ENCODE peak calls at places on chromosomes 16 and 17, in seven cellular contexts. C is HCT116, P is astrocyte, Y is K562, H is fibroblast of lung, U is GM23248, R is GM23338. A is an unnamed sample.
A peak's percentile ranks its signal among the peaks of the same experiment; 100 is the strongest.

GRCh38 chr16:4747906-4748681 is 13.8 kb downstream of the DNAAF8 start:
- DNase-seq in C (no peak), P (no peak), Y (no peak), H (no peak), U (no peak), R (no peak), A (no peak)

GRCh38 chr17:2337811-2338657 is 733 bp downstream of the SGSM2 start:
- DNase-seq in C (no peak), P (peak; percentile 32), Y (peak; percentile 73), H (peak; percentile 38), U (peak; percentile 84), R (peak; percentile 77), A (peak; percentile 34)

GRCh38 chr16:13997933-13998332 is 73.2 kb upstream of the MRTFB start:
- DNase-seq in C (no peak), P (no peak), Y (no peak), H (no peak), U (no peak), R (no peak), A (peak; percentile 16)

GRCh38 chr17:74125160-74125559 is 78.3 kb upstream of the RPL38 start:
- DNase-seq in C (no peak), P (no peak), Y (no peak), H (no peak), U (no peak), R (no peak), A (no peak)

GRCh38 chr17:74241434-74241833 is 28.1 kb downstream of the TTYH2 start:
- DNase-seq in C (no peak), P (no peak), Y (no peak), H (no peak), U (peak; percentile 20), R (no peak), A (no peak)

GRCh38 chr17:66580601-66581385 is 254.1 kb upstream of the CACNG5 start:
- DNase-seq in C (no peak), P (no peak), Y (no peak), H (peak; percentile 91), U (no peak), R (no peak), A (no peak)

GRCh38 chr17:15106540-15106939 is 158.6 kb downstream of the PMP22 start:
- DNase-seq in C (peak; percentile 22), P (peak; percentile 32), Y (no peak), H (no peak), U (peak; percentile 79), R (no peak), A (peak; percentile 60)

GRCh38 chr16:87713469-87714229 is 52.1 kb downstream of the KLHDC4 start:
- DNase-seq in C (no peak), P (no peak), Y (no peak), H (no peak), U (no peak), R (no peak), A (no peak)

GRCh38 chr16:22402191-22402590 is 27.8 kb upstream of the CDR2 start:
- DNase-seq in C (no peak), P (peak; percentile 31), Y (no peak), H (no peak), U (peak; percentile 50), R (no peak), A (no peak)

DNA sequence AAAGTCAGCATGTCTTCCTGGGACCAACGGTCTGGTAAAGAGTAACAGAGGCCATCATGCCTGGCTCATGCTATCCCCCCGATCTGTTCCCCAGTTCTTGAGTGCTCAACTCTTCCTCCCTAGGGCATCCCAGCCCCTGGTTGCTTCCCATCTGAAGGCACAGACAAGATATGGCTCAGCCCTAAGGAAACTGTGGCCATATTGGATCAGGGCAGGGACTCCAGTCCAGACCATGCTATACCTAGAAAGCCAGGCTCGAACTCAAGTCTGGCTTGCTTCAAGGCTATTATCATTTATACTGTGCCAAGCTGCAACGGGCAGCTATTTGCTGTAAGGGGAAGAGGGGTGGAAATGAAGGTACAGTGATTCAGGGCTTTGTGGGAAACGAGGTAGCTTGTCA is 2.8 kb downstream of the UBTF start:
- DNase-seq in C (no peak), P (no peak), Y (no peak), H (no peak), U (no peak), R (no peak), A (no peak)
- H3K27ac ChIP-seq in C (no peak overlapping the region), P (no peak overlapping the region), Y (peak overlapping the region; percentile 79), H (no peak overlapping the region), U (no peak overlapping the region), R (no peak overlapping the region), A (no peak overlapping the region)

GRCh38 chr17:81537856-81538555 is 9.8 kb downstream of the FSCN2 start:
- DNase-seq in C (no peak), P (no peak), Y (no peak), H (no peak), U (no peak), R (no peak), A (no peak)

GRCh38 chr17:81535007-81535328 is 6.8 kb downstream of the FSCN2 start:
- DNase-seq in C (no peak), P (no peak), Y (no peak), H (no peak), U (no peak), R (no peak), A (no peak)

GRCh38 chr17:81537343-81537855 is 9.2 kb downstream of the FSCN2 start:
- DNase-seq in C (peak; percentile 49), P (no peak), Y (peak; percentile 59), H (no peak), U (no peak), R (peak; percentile 86), A (no peak)

GRCh38 chr17:81535480-81536298 is 7.5 kb downstream of the FSCN2 start:
- DNase-seq in C (no peak), P (no peak), Y (no peak), H (no peak), U (no peak), R (no peak), A (no peak)

GRCh38 chr17:81536299-81537290 is 8.4 kb downstream of the FSCN2 start:
- DNase-seq in C (no peak), P (no peak), Y (peak; percentile 42), H (no peak), U (peak; percentile 47), R (peak; percentile 65), A (no peak)
- TF ChIP-seq EZH2 in C (no peak), P (peak; percentile 75), Y (no peak), H (peak; percentile 89), U (no peak), R (no peak), A (no peak)

DNA sequence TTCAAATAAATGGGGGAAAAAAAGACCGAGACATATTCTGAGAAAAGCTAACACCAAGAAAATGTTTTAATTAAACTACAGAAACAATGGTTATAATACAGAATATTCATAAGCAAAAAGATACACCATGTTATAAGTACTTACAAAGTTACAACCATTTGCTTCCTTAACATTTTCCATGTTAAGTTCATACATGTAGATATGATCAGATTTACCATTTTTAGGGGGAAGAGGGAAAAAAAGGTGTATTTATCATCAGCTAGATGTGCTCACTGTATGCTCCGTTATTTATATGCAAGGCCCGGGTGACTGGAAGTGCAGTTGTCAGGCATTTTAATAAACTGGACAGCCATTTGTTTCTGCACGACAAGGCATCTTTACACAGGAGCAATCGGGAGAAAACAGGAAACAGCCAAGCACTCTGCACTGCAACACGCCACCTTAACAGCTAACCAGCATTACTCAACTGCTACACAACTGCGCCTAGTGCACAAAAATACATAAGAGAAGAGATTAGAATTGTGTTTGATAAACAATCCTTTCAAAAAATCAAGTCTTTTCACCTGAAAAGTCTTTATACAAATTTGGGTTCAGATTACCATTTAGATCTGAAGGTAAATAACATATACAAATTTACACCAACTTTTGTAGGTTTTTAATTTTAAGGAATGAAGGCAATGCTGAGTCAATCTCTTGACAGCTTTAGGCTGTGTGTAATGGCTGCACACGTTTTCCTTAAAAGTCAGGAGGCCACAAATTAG is 2.9 kb downstream of the SRSF2 start:
- DNase-seq in C (no peak), P (no peak), Y (no peak), H (peak; percentile 44), U (peak; percentile 53), R (no peak), A (no peak)
- H3K4me1 ChIP-seq in C (peaks cover 34% of the 10 kb centered on the region), P (peaks cover 35% of the 10 kb centered on the region), Y (peaks cover 23% of the 10 kb centered on the region), H (peaks cover 8% of the 10 kb centered on the region), U (peaks cover 37% of the 10 kb centered on the region), R (peaks cover 12% of the 10 kb centered on the region), A (peaks cover 24% of the 10 kb centered on the region)

GRCh38 chr17:80453126-80453979 is 23.1 kb downstream of the NPTX1 start:
- DNase-seq in C (no peak), P (no peak), Y (no peak), H (no peak), U (peak; percentile 59), R (no peak), A (no peak)

GRCh38 chr17:80452173-80452915 is 24.1 kb downstream of the NPTX1 start:
- DNase-seq in C (no peak), P (no peak), Y (no peak), H (no peak), U (peak; percentile 21), R (no peak), A (no peak)

GRCh38 chr17:80449930-80450576 is 26.4 kb downstream of the NPTX1 start:
- DNase-seq in C (no peak), P (no peak), Y (no peak), H (peak; percentile 54), U (no peak), R (no peak), A (no peak)

GRCh38 chr17:80449194-80449929 is 27.0 kb downstream of the NPTX1 start:
- DNase-seq in C (no peak), P (no peak), Y (no peak), H (no peak), U (no peak), R (no peak), A (no peak)

DNA sequence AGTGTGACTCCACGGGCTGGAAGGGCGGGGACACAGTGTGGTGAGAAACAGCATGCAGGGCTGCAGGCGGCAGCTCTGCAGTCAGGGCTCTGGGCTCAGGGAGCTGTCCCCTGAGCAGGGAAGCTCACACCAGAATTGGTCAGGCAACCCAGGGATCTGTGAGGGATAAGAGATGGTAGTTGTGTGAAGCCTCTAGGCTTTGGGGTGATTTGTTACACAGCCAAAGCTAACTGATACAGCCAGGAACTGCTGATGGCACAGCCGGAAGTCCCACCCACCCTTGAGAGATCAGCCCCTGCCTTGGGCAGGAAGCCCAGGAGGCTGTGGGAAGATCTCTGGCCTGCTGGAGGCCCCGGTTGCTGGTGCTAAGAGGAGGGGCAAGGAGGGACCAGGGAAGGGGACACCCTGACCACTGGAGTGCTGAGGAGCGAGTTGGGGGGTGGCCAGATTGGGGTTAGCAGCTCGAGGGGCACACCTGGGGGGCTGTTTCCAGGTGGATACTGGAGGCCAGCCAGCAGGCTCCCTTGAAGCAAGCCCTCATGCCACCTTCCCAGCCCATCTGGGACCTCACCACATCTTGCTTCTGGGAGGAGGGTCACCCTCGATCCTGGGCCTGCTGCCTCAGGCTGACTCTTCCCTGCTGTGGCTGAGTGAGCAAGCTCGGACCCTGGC is 25.2 kb downstream of the NPTX1 start:
- DNase-seq in C (no peak), P (no peak), Y (no peak), H (no peak), U (no peak), R (no peak), A (no peak)
- H3K27ac ChIP-seq in C (no peak overlapping the region), P (no peak overlapping the region), Y (no peak overlapping the region), H (no peak overlapping the region), U (no peak overlapping the region), R (no peak overlapping the region), A (no peak overlapping the region)